ENCODE peak calls at places on chromosomes 12 and 14, in six cellular contexts. Q, S, Z, J, P and F are unnamed samples.

GRCh38 chr12:111221296-111222026 is 147.4 kb downstream of the PHETA1 start:
- DNase-seq in S (no peak), Z (no peak), P (no peak), Q (no peak), J (no peak), F (no peak)

GRCh38 chr14:71688576-71688975 is 243.7 kb upstream of the RGS6 start:
- DNase-seq in J (no peak), Z (no peak), P (no peak), Q (no peak), S (peak), F (no peak)

GRCh38 chr14:35332517-35333346 is 40.5 kb downstream of the PSMA6 start:
- DNase-seq in J (no peak), S (peak), Z (peak), P (peak), Q (no peak), F (peak)

GRCh38 chr14:90140956-90141316 is 79.1 kb downstream of the KCNK13 start:
- DNase-seq in Z (no peak), J (no peak), S (peak), Q (no peak), P (no peak), F (no peak)

GRCh38 chr12:39685854-39686608 is 66.4 kb upstream of the ABCD2 start:
- DNase-seq in P (no peak), Z (peak), Q (no peak), J (no peak), S (no peak), F (no peak)

GRCh38 chr12:108338915-108339657 is at the start of gene CMKLR1:
- DNase-seq in J (no peak), Q (no peak), P (no peak), Z (no peak), S (no peak), F (peak)

GRCh38 chr14:34449819-34450541 is 12.1 kb downstream of the SPTSSA start:
- DNase-seq in P (no peak), J (no peak), Q (no peak), S (no peak), Z (no peak), F (no peak)

GRCh38 chr14:74347096-74347794 is 1.0 kb upstream of the VRTN start:
- DNase-seq in P (no peak), Z (no peak), J (no peak), S (no peak), Q (no peak), F (no peak)

GRCh38 chr14:82642425-82642824 is 1108.8 kb upstream of the SEL1L start:
- DNase-seq in Z (no peak), P (no peak), S (no peak), J (no peak), Q (no peak), F (no peak)

GRCh38 chr14:87059060-87059827 is 933.7 kb downstream of the GALC start:
- DNase-seq in Z (no peak), S (peak), Q (no peak), J (no peak), P (no peak), F (no peak)